ENCODE peak calls at places on chromosomes 1 and 21, in seven cellular contexts. V is fibroblast of lung; O is sigmoid colon; X is mesendoderm; A is CD8-positive, alpha-beta memory T cell; W is MM.1S; I is H1. G is an unnamed sample. For H3K4me1, the result is how much of the 10 kb centered on the place peaks cover.

GRCh38 chr1:210332719-210333398 is 4.2 kb downstream of the HHAT start:
- DNase-seq in V (no peak), W (peak), O (no peak), I (no peak), A (peak), X (no peak), G (no peak)

GRCh38 chr1:208652300-208653160 is 408.3 kb upstream of the PLXNA2 start:
- DNase-seq in A (no peak), V (peak), X (peak), O (peak), W (peak), I (peak), G (peak)

GRCh38 chr1:17757426-17757825 is 2.3 kb downstream of the ACTL8 start:
- DNase-seq in W (no peak), X (no peak), V (no peak), A (no peak), O (no peak), I (no peak), G (no peak)

GRCh38 chr1:205923663-205924435 is 19.4 kb downstream of the SLC26A9 start:
- DNase-seq in A (no peak), I (no peak), X (no peak), O (peak), W (no peak), V (no peak), G (no peak)

GRCh38 chr21:37496972-37497371 is 130.4 kb downstream of the DYRK1A start:
- DNase-seq in W (no peak), A (no peak), O (no peak), V (peak), I (no peak), X (no peak), G (no peak)

GRCh38 chr21:14545906-14546480 is at the start of gene SAMSN1:
- DNase-seq in A (peak), W (peak), X (no peak), I (no peak), V (no peak), O (peak), G (no peak)

GRCh38 chr1:6052543-6053205 is 7.0 kb downstream of the KCNAB2 start:
- DNase-seq in W (peak), A (peak), V (peak), O (no peak), I (peak), X (peak), G (peak)

GRCh38 chr1:108590947-108591346 is 31.0 kb downstream of the EEIG2 start:
- DNase-seq in V (peak), X (no peak), W (no peak), A (no peak), O (no peak), I (no peak), G (no peak)

GRCh38 chr1:112718691-112719418 is 3.7 kb upstream of the PPM1J start:
- DNase-seq in A (peak), X (peak), V (peak), W (peak), O (peak), I (peak), G (peak)

GRCh38 chr21:44006017-44006624 is 6.0 kb upstream of the TRAPPC10 start:
- DNase-seq in I (no peak), A (no peak), W (no peak), O (peak), V (peak), X (no peak), G (peak)

GRCh38 chr1:24735619-24736375 is 9.4 kb upstream of the CLIC4 start:
- DNase-seq in O (peak), X (peak), V (peak), I (no peak), A (no peak), W (no peak), G (no peak)

GRCh38 chr1:48870596-48870995 is 93.9 kb upstream of the BEND5 start:
- DNase-seq in O (no peak), V (no peak), I (no peak), X (peak), W (peak), A (no peak), G (no peak)

GRCh38 chr1:53697671-53698380 is 41.1 kb downstream of the GLIS1 start:
- DNase-seq in O (peak), V (peak), I (no peak), W (no peak), X (no peak), A (no peak), G (no peak)

GRCh38 chr1:200905411-200906052 is 10.8 kb downstream of the INAVA start:
- DNase-seq in O (no peak), V (no peak), I (no peak), X (no peak), A (no peak), W (peak), G (no peak)

GRCh38 chr1:113993766-113994165 is 14.5 kb downstream of the OLFML3 start:
- DNase-seq in O (no peak), A (no peak), I (peak), X (no peak), W (no peak), V (no peak), G (no peak)

GRCh38 chr1:18597159-18598042 is 33.2 kb upstream of the PAX7 start:
- DNase-seq in W (peak), O (peak), V (peak), X (peak), A (no peak), I (peak), G (peak)

GRCh38 chr1:42932442-42932941 is 26.2 kb downstream of the SLC2A1 start:
- DNase-seq in V (no peak), I (no peak), X (no peak), O (no peak), A (no peak), W (no peak), G (no peak)
- H3K4me1 ChIP-seq in V (under half), I (under half), X (under half), O (under half), A (half or more), W (under half), G (half or more)

DNA sequence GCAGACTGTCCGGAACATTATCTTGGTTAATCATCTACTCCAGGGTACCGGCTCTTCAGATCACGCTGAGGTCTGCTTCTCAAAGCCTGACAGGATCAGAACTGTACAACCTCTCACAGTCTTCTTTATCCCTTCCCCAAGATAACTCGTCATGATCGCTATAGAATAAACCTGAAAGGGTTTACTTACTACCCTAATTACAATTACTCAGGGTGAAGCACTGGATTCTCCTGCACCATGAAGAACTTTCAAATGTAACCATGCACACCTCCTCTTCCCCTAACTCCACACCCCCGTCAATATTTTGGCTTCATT is 58.0 kb downstream of the TGFBR3 start:
- DNase-seq in O (no peak), I (no peak), A (no peak), W (no peak), V (no peak), X (no peak), G (no peak)
- H3K4me1 ChIP-seq in O (half or more), I (under half), A (under half), W (under half), V (under half), X (under half), G (under half)

GRCh38 chr1:118960567-118961136 is 27.5 kb downstream of the TBX15 start:
- DNase-seq in O (no peak), X (no peak), W (no peak), A (no peak), V (peak), I (no peak), G (peak)
- H3K4me1 ChIP-seq in O (under half), X (under half), W (under half), A (under half), V (under half), I (under half), G (half or more)

DNA sequence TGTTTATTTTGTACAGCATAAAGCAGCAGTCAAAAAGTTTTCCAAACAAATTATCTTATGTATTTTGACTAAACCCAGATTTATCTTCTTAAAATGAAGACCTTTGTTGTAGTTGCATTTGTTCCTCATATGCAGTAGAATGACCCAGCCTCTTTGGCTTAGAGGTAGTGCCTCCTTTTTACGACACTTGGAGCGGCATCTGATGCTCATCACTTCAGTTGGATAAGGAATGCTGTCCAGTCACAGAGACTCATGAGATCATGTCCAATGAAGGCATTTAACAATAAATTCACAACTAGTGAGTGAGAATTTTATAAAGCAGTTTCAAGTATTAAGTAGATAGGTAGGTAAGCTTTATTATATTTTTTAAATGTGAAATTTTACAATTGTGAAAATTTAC is 35.2 kb downstream of the PTPRC start:
- DNase-seq in A (no peak), X (no peak), W (no peak), V (no peak), O (no peak), I (no peak), G (no peak)
- H3K4me1 ChIP-seq in A (half or more), X (under half), W (under half), V (under half), O (under half), I (under half), G (under half)

GRCh38 chr21:29508311-29508710 is 209.6 kb downstream of the BACH1 start:
- DNase-seq in X (no peak), V (no peak), I (no peak), O (no peak), A (no peak), W (no peak), G (no peak)
- H3K4me1 ChIP-seq in X (under half), V (under half), I (under half), O (under half), A (under half), W (under half), G (under half)

GRCh38 chr1:40692429-40692905 is 963 bp downstream of the NFYC start:
- DNase-seq in A (no peak), I (no peak), W (no peak), V (peak), O (no peak), X (peak), G (no peak)

GRCh38 chr1:40691538-40692428 is at the start of gene NFYC:
- DNase-seq in I (peak), O (peak), W (peak), V (peak), A (peak), X (peak), G (peak)

GRCh38 chr1:40696294-40696693 is 4.8 kb downstream of the NFYC start:
- DNase-seq in A (no peak), W (no peak), O (no peak), V (no peak), X (no peak), I (no peak), G (no peak)

GRCh38 chr1:40693425-40693824 is 1.9 kb downstream of the NFYC start:
- DNase-seq in O (no peak), X (no peak), A (no peak), V (no peak), I (no peak), W (no peak), G (no peak)

DNA sequence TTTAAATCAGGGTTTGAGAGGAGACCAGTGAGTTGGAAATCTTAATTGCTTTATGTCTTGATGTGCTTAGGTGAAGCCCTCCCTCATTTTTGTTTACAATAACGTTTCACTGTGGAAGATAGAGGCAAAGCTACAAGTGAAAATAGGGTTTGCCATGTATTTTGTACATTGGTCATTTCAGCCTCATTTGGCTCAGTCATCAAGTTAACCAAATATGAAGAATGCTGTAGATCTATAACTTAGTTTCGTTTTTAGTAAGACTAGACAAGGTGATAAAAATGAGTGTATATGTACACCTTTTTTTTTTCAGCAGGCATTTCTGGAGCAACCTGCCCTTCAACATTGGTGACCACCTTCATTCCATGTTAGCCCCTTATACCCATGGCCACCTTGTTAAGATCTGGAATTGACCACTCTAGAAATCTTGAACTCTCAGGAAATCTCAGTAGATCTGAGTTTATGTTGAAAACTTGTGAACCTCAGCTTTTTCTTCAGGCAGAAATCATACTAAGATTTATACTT is 2.9 kb downstream of the NFYC start:
- DNase-seq in W (no peak), I (no peak), V (no peak), O (no peak), X (no peak), A (no peak), G (no peak)
- H3K4me1 ChIP-seq in W (under half), I (under half), V (under half), O (under half), X (under half), A (half or more), G (under half)

DNA sequence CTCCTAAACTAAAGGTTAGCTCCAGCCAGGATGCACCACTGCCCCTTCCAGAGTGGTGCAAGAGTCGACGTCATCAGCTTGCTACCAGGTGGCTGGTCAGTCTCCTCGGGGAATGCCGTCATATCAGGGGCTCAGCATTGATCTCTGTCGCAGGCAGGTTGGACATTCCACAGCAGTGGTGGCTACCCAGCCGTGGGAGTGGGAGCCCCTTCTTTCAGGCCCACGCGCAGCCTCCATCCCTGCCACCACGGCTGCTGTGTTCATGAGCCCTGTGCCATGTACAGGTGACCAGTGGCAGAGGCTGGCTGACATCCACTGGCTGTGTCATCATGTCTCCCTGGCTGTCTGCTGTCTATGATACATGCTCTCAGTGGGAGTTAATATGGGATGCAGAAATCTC is 25.5 kb downstream of the IL10RB start:
- DNase-seq in X (no peak), V (no peak), I (no peak), A (no peak), W (no peak), O (no peak), G (no peak)
- H3K4me1 ChIP-seq in X (under half), V (under half), I (under half), A (under half), W (under half), O (under half), G (under half)